ENCODE peak calls at places on chromosomes 2 and 18, in seven cellular contexts. M, R, J, Q, S, H and G are unnamed samples.
A peak's percentile ranks its signal among the peaks of the same experiment; 100 is the strongest.

GRCh38 chr2:120503793-120504571 is 158.0 kb downstream of the INHBB start:
- DNase-seq in M (no peak), S (peak; percentile 57), J (no peak), R (peak; percentile 93), H (no peak), Q (no peak), G (no peak)

GRCh38 chr18:49031511-49032188 is 80.9 kb upstream of the SMAD7 start:
- DNase-seq in S (no peak), R (no peak), H (no peak), M (peak; percentile 15), Q (no peak), J (no peak), G (peak; percentile 63)

GRCh38 chr2:85263591-85263990 is 64.2 kb downstream of the TGOLN2 start:
- DNase-seq in M (no peak), S (no peak), Q (no peak), R (no peak), J (no peak), H (no peak), G (no peak)

GRCh38 chr18:47397671-47398319 is 146.3 kb upstream of the SKOR2 start:
- DNase-seq in H (no peak), M (no peak), R (no peak), S (no peak), Q (peak; percentile 4), J (peak; percentile 6), G (no peak)

GRCh38 chr2:134648547-134648946 is 70.3 kb downstream of the TMEM163 start:
- DNase-seq in S (no peak), H (no peak), M (no peak), J (no peak), Q (no peak), R (no peak), G (no peak)

GRCh38 chr2:66587216-66587615 is 152.3 kb downstream of the MEIS1 start:
- DNase-seq in R (peak; percentile 26), H (peak; percentile 30), M (no peak), J (no peak), S (peak; percentile 56), Q (peak; percentile 49), G (no peak)

GRCh38 chr2:50785781-50786180 is 246.2 kb downstream of the NRXN1 start:
- DNase-seq in R (no peak), S (no peak), J (no peak), Q (no peak), H (no peak), M (no peak), G (no peak)

GRCh38 chr2:77034460-77034859 is 487.7 kb downstream of the LRRTM4 start:
- DNase-seq in H (peak; percentile 1), M (no peak), S (no peak), Q (no peak), J (no peak), R (no peak), G (no peak)

GRCh38 chr2:220374282-220374681 is 746.9 kb downstream of the SLC4A3 start:
- DNase-seq in Q (no peak), J (no peak), R (no peak), S (peak; percentile 5), M (no peak), H (no peak), G (no peak)

GRCh38 chr2:24833821-24834732 is 40.9 kb downstream of the CENPO start:
- DNase-seq in Q (no peak), J (no peak), M (no peak), H (no peak), R (no peak), S (no peak), G (no peak)

GRCh38 chr2:167294775-167295140 is 406.5 kb downstream of the XIRP2 start:
- DNase-seq in S (peak; percentile 22), R (peak; percentile 40), Q (no peak), H (peak; percentile 10), M (no peak), J (no peak), G (no peak)

GRCh38 chr2:54678719-54679118 is 44.7 kb upstream of the EML6 start:
- DNase-seq in R (no peak), Q (peak; percentile 53), H (no peak), S (no peak), M (no peak), J (no peak), G (no peak)

GRCh38 chr2:107602801-107603200 is 223.9 kb upstream of the RGPD4 start:
- DNase-seq in Q (no peak), H (no peak), M (no peak), S (no peak), J (no peak), R (no peak), G (no peak)

GRCh38 chr2:47346-48218 is 1.3 kb upstream of the FAM110C start:
- DNase-seq in H (no peak), Q (no peak), R (no peak), M (peak; percentile 5), J (no peak), S (no peak), G (no peak)

GRCh38 chr2:227450196-227450851 is 21.6 kb upstream of the AGFG1 start:
- DNase-seq in J (peak; percentile 46), Q (no peak), H (peak; percentile 42), S (no peak), M (no peak), R (no peak), G (no peak)

DNA sequence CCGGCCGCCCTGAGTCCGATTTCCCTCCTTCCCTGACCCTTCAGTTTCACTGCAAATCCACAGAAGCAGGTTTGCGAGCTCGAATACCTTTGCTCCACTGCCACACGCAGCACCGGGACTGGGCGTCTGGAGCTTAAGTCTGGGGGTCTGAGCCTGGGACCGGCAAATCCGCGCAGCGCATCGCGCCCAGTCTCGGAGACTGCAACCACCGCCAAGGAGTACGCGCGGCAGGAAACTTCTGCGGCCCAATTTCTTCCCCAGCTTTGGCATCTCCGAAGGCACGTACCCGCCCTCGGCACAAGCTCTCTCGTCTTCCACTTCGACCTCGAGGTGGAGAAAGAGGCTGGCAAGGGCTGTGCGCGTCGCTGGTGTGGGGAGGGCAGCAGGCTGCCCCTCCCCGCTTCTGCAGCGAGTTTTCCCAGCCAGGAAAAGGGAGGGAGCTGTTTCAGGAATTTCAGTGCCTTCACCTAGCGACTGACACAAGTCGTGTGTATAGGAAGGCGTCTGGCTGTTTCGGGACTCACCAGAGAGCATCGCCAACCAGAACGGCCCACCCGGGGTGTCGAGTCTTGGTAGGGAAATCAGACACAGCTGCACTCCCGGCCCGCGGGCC is 4.6 kb downstream of the SIX2 start:
- DNase-seq in M (no peak), Q (no peak), R (peak; percentile 35), J (no peak), H (peak; percentile 21), S (peak; percentile 2), G (no peak)
- H3K27me3 ChIP-seq in M (peaks cover 24% of the 10 kb centered on the region), Q (no peaks in the 10 kb centered on the region), R (peaks cover 54% of the 10 kb centered on the region), J (peaks cover 94% of the 10 kb centered on the region), H (peaks cover 93% of the 10 kb centered on the region), S (peaks cover 96% of the 10 kb centered on the region), G (peaks cover 98% of the 10 kb centered on the region)

GRCh38 chr2:165877565-165878550 is 75.7 kb downstream of the TTC21B start:
- DNase-seq in Q (no peak), S (peak; percentile 66), J (peak; percentile 32), M (no peak), H (peak; percentile 83), R (peak; percentile 73), G (no peak)
- H3K27ac ChIP-seq in Q (no peak overlapping the region), S (no peak overlapping the region), J (no peak overlapping the region), M (no peak overlapping the region), H (no peak overlapping the region), R (no peak overlapping the region), G (no peak overlapping the region)

GRCh38 chr2:218859556-218859993 is at the start of gene WNT6:
- DNase-seq in M (no peak), S (no peak), J (no peak), R (peak; percentile 52), H (no peak), Q (no peak), G (peak; percentile 66)

GRCh38 chr2:218861645-218862318 is 2.2 kb downstream of the WNT6 start:
- DNase-seq in H (no peak), Q (no peak), J (no peak), R (no peak), S (no peak), M (no peak), G (peak; percentile 45)

GRCh38 chr2:218858671-218859555 is 692 bp upstream of the WNT6 start:
- DNase-seq in R (no peak), M (no peak), Q (no peak), H (no peak), S (no peak), J (no peak), G (peak; percentile 55)

GRCh38 chr2:218860950-218861381 is 1.4 kb downstream of the WNT6 start:
- DNase-seq in Q (peak; percentile 97), R (no peak), H (peak; percentile 85), M (no peak), J (no peak), S (peak; percentile 37), G (peak; percentile 48)

GRCh38 chr2:218859994-218860831 is 608 bp downstream of the WNT6 start:
- DNase-seq in H (no peak), Q (no peak), S (no peak), J (no peak), R (no peak), M (no peak), G (peak; percentile 57)
- H3K27me3 ChIP-seq in H (peaks cover 98% of the 10 kb centered on the region), Q (peaks cover 23% of the 10 kb centered on the region), S (peaks cover 84% of the 10 kb centered on the region), J (peaks cover 63% of the 10 kb centered on the region), R (peaks cover 60% of the 10 kb centered on the region), M (peaks cover 37% of the 10 kb centered on the region), G (peaks cover 81% of the 10 kb centered on the region)

GRCh38 chr2:238155051-238155760 is 3.6 kb upstream of the ERFE start:
- DNase-seq in R (no peak), Q (no peak), H (peak; percentile 83), M (no peak), S (peak; percentile 92), J (no peak), G (no peak)
- H3K27ac ChIP-seq in R (no peak overlapping the region), Q (no peak overlapping the region), H (no peak overlapping the region), M (no peak overlapping the region), S (peak overlapping the region; percentile 56), J (no peak overlapping the region), G (no peak overlapping the region)